ENCODE peak calls at places on chromosomes 5 and 9, in eight cellular contexts. C, O, I, V, N, F, Y and R are unnamed samples.

GRCh38 chr5:68714810-68715209 is 379.0 kb upstream of the SLC30A5 start:
- DNase-seq in C (no peak), O (no peak), I (no peak), V (no peak), N (no peak), F (no peak), Y (no peak), R (no peak)

GRCh38 chr5:150658699-150659265 is 2.3 kb upstream of the MYOZ3 start:
- DNase-seq in C (no peak), O (no peak), I (no peak), V (no peak), N (no peak), F (no peak), Y (no peak), R (no peak)

GRCh38 chr5:137470111-137470920 is 28.8 kb downstream of the SPOCK1 start:
- DNase-seq in C (peak), O (peak), I (no peak), V (peak), N (peak), F (no peak), Y (no peak), R (no peak)

GRCh38 chr5:151082274-151082902 is 1.6 kb upstream of the TNIP1 start:
- DNase-seq in C (peak), O (peak), I (no peak), V (no peak), N (no peak), F (no peak), Y (no peak), R (no peak)

GRCh38 chr5:56429110-56429561 is 196.0 kb upstream of the ANKRD55 start:
- DNase-seq in C (peak), O (peak), I (no peak), V (no peak), N (no peak), F (no peak), Y (no peak), R (no peak)

GRCh38 chr5:43432486-43433365 is 20.5 kb upstream of the CCL28 start:
- DNase-seq in C (peak), O (peak), I (no peak), V (no peak), N (peak), F (no peak), Y (no peak), R (no peak)

GRCh38 chr5:141373673-141374317 is at the start of gene PCDHGA6:
- DNase-seq in C (peak), O (peak), I (no peak), V (no peak), N (no peak), F (no peak), Y (no peak), R (no peak)

GRCh38 chr5:14830210-14831005 is 41.2 kb downstream of the ANKH start:
- DNase-seq in C (peak), O (no peak), I (no peak), V (no peak), N (no peak), F (no peak), Y (no peak), R (no peak)

GRCh38 chr9:73149371-73150067 is 2.1 kb upstream of the ANXA1 start:
- DNase-seq in C (peak), O (peak), I (no peak), V (peak), N (no peak), F (no peak), Y (peak), R (no peak)

GRCh38 chr9:129309906-129310305 is 131.8 kb upstream of the IER5L start:
- DNase-seq in C (peak), O (no peak), I (no peak), V (no peak), N (no peak), F (no peak), Y (no peak), R (no peak)

GRCh38 chr9:27394826-27395201 is 97.9 kb upstream of the EQTN start:
- DNase-seq in C (no peak), O (peak), I (no peak), V (no peak), N (no peak), F (no peak), Y (no peak), R (no peak)

GRCh38 chr5:180395540-180396274 is 42.6 kb upstream of the GFPT2 start:
- DNase-seq in C (no peak), O (no peak), I (no peak), V (no peak), N (no peak), F (no peak), Y (no peak), R (no peak)

GRCh38 chr5:57276353-57276752 is 102.5 kb downstream of the GPBP1 start:
- DNase-seq in C (no peak), O (no peak), I (no peak), V (no peak), N (no peak), F (no peak), Y (no peak), R (no peak)

GRCh38 chr5:132496631-132497487 is 6.3 kb upstream of the IRF1 start:
- DNase-seq in C (peak), O (no peak), I (peak), V (peak), N (peak), F (peak), Y (peak), R (peak)

GRCh38 chr5:59547731-59548130 is 345.8 kb downstream of the PDE4D start:
- DNase-seq in C (peak), O (no peak), I (no peak), V (no peak), N (no peak), F (no peak), Y (no peak), R (no peak)

GRCh38 chr9:18492612-18493011 is 18.7 kb downstream of the ADAMTSL1 start:
- DNase-seq in C (peak), O (peak), I (no peak), V (no peak), N (no peak), F (no peak), Y (no peak), R (no peak)

GRCh38 chr9:82201186-82201585 is 212.6 kb downstream of the SPATA31D1 start:
- DNase-seq in C (no peak), O (no peak), I (no peak), V (no peak), N (no peak), F (no peak), Y (no peak), R (no peak)

GRCh38 chr5:139394123-139394653 is 716 bp downstream of the PROB1 start:
- DNase-seq in C (peak), O (no peak), I (peak), V (no peak), N (no peak), F (no peak), Y (peak), R (peak)

GRCh38 chr9:70117835-70118319 is 74.2 kb downstream of the MAMDC2 start:
- DNase-seq in C (peak), O (peak), I (no peak), V (no peak), N (no peak), F (no peak), Y (no peak), R (no peak)

GRCh38 chr5:143471041-143471509 is 67.6 kb upstream of the NR3C1 start:
- DNase-seq in C (peak), O (peak), I (no peak), V (peak), N (no peak), F (no peak), Y (no peak), R (no peak)

GRCh38 chr5:31731710-31732301 is 92.9 kb downstream of the PDZD2 start:
- DNase-seq in C (no peak), O (no peak), I (no peak), V (no peak), N (no peak), F (no peak), Y (no peak), R (no peak)

GRCh38 chr5:1752881-1753280 is 46.8 kb downstream of the MRPL36 start:
- DNase-seq in C (no peak), O (no peak), I (no peak), V (no peak), N (no peak), F (no peak), Y (no peak), R (peak)

GRCh38 chr5:158070855-158071254 is 211.9 kb upstream of the CLINT1 start:
- DNase-seq in C (no peak), O (no peak), I (no peak), V (no peak), N (no peak), F (no peak), Y (no peak), R (no peak)

GRCh38 chr5:158080112-158080511 is 221.2 kb upstream of the CLINT1 start:
- DNase-seq in C (no peak), O (no peak), I (no peak), V (no peak), N (no peak), F (no peak), Y (no peak), R (no peak)

GRCh38 chr5:158074597-158074991 is 215.6 kb upstream of the CLINT1 start:
- DNase-seq in C (no peak), O (no peak), I (no peak), V (no peak), N (no peak), F (no peak), Y (no peak), R (no peak)

GRCh38 chr5:158079097-158079496 is 220.2 kb upstream of the CLINT1 start:
- DNase-seq in C (no peak), O (no peak), I (no peak), V (no peak), N (no peak), F (no peak), Y (no peak), R (no peak)

DNA sequence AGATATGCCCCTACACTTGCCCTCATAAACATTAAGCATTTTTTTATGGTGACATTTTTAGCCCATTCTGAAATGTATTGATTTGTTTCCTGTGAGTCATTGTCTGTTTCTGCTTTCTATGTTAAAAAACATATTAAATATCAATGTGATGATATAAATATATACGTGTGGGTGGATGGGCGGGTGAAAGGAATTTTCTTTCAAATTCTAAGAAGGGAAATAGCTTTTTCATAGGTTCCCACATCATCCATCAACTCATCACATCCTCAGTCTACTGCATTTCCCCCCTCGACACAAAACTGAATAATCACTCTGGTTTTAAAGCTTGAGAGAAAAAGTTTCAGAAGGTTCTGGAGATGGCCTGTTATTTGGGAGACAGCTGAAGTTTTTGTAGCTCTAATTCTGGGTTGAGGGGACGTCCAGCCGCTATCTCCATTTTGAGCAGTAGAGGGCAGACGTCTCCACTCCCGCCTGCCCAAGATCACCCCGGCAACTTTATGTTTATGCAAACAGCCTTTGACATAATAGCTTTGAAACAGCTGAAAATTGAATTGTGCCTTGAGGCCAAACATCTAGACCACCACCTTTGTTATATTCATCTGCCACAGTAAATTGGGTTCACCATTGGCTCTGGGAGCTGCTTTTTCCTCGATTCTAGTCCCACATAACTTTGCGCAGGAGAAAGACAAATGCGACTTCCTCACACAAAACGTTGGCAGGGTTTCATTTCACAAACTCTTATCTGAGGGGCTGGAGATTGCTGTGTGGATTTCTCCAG is 216.2 kb upstream of the CLINT1 start:
- DNase-seq in C (peak), O (peak), I (peak), V (peak), N (no peak), F (peak), Y (peak), R (peak)
- TF ChIP-seq CTCF in C (peak), O (peak), I (peak), V (peak), N (peak), F (peak), Y (peak), R (peak)

GRCh38 chr5:178120661-178121357 is 7.5 kb downstream of the N4BP3 start:
- DNase-seq in C (peak), O (peak), I (peak), V (peak), N (peak), F (peak), Y (peak), R (peak)
- TF ChIP-seq CTCF in C (peak), O (peak), I (peak), V (peak), N (peak), F (peak), Y (peak), R (peak)

DNA sequence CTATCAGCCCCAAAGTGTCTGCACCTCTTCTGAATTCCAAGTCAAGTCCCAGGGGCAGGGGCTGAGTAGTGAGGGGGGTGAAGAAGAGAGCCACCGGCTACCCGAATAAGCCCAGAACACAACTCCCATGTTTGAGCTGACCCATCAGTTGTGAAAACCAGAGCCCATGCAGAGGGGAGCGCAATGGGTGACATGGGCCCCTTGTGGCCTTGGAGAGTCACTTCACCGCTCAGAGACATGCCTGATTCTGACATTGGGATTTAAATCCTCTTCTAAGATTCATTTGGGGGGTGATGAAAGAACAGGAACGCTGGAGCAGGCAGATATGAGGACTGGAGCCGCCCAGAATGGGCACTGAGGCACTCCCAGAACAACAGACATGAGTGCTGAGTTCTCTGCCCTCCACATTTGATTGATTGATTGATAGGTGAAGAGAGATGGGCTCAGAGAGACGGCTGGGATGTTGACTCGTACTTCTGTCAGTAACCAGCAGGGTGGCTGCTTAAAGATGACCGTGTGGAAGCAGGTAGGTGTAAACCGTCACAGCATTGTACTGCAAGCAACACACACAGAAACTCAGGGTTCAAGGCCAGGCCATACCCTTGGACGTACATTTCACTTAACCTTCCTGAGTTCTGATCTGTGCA is 74.3 kb downstream of the GPR21 start:
- DNase-seq in C (no peak), O (no peak), I (no peak), V (no peak), N (no peak), F (no peak), Y (no peak), R (no peak)
- TF ChIP-seq CTCF in C (no peak), O (no peak), I (peak), V (no peak), N (no peak), F (no peak), Y (no peak), R (no peak)

GRCh38 chr9:98523231-98523901 is 185.4 kb downstream of the GABBR2 start:
- DNase-seq in C (peak), O (peak), I (no peak), V (no peak), N (no peak), F (no peak), Y (no peak), R (no peak)
- TF ChIP-seq CTCF in C (peak), O (peak), I (peak), V (peak), N (peak), F (no peak), Y (no peak), R (no peak)

GRCh38 chr9:35656340-35656739 is 1.5 kb downstream of the RMRP start:
- DNase-seq in C (no peak), O (no peak), I (no peak), V (no peak), N (no peak), F (no peak), Y (no peak), R (no peak)

GRCh38 chr9:35656841-35657326 is 935 bp downstream of the RMRP start:
- DNase-seq in C (no peak), O (no peak), I (no peak), V (no peak), N (no peak), F (no peak), Y (no peak), R (no peak)

GRCh38 chr9:35658894-35659220 is 765 bp downstream of the CCDC107 start:
- DNase-seq in C (peak), O (peak), I (no peak), V (no peak), N (no peak), F (no peak), Y (no peak), R (no peak)

GRCh38 chr9:35658144-35658893 is at the start of gene CCDC107:
- DNase-seq in C (peak), O (peak), I (peak), V (no peak), N (no peak), F (peak), Y (peak), R (peak)

GRCh38 chr9:35657327-35658143 is at the start of gene RMRP:
- DNase-seq in C (peak), O (peak), I (peak), V (peak), N (peak), F (peak), Y (peak), R (peak)
- TF ChIP-seq CTCF in C (peak), O (peak), I (peak), V (peak), N (no peak), F (no peak), Y (no peak), R (no peak)

GRCh38 chr5:97425511-97425910 is 242.5 kb upstream of the RIOK2 start:
- DNase-seq in C (peak), O (peak), I (no peak), V (no peak), N (no peak), F (no peak), Y (no peak), R (no peak)
- TF ChIP-seq CTCF in C (peak), O (peak), I (peak), V (peak), N (peak), F (no peak), Y (peak), R (no peak)

GRCh38 chr5:176410486-176411180 is 5.7 kb downstream of the CLTB start:
- DNase-seq in C (no peak), O (peak), I (no peak), V (no peak), N (peak), F (no peak), Y (no peak), R (no peak)
- TF ChIP-seq CTCF in C (no peak), O (peak), I (peak), V (no peak), N (peak), F (no peak), Y (no peak), R (no peak)

GRCh38 chr9:78439192-78439865 is 142.4 kb downstream of the PSAT1 start:
- DNase-seq in C (peak), O (peak), I (peak), V (peak), N (peak), F (peak), Y (peak), R (peak)

GRCh38 chr9:78438765-78439164 is 141.8 kb downstream of the PSAT1 start:
- DNase-seq in C (no peak), O (no peak), I (no peak), V (no peak), N (no peak), F (no peak), Y (no peak), R (no peak)

GRCh38 chr9:78441822-78442431 is 145.0 kb downstream of the PSAT1 start:
- DNase-seq in C (no peak), O (no peak), I (no peak), V (no peak), N (no peak), F (no peak), Y (no peak), R (no peak)

GRCh38 chr9:78441396-78441795 is 144.5 kb downstream of the PSAT1 start:
- DNase-seq in C (no peak), O (no peak), I (no peak), V (no peak), N (no peak), F (no peak), Y (no peak), R (no peak)

DNA sequence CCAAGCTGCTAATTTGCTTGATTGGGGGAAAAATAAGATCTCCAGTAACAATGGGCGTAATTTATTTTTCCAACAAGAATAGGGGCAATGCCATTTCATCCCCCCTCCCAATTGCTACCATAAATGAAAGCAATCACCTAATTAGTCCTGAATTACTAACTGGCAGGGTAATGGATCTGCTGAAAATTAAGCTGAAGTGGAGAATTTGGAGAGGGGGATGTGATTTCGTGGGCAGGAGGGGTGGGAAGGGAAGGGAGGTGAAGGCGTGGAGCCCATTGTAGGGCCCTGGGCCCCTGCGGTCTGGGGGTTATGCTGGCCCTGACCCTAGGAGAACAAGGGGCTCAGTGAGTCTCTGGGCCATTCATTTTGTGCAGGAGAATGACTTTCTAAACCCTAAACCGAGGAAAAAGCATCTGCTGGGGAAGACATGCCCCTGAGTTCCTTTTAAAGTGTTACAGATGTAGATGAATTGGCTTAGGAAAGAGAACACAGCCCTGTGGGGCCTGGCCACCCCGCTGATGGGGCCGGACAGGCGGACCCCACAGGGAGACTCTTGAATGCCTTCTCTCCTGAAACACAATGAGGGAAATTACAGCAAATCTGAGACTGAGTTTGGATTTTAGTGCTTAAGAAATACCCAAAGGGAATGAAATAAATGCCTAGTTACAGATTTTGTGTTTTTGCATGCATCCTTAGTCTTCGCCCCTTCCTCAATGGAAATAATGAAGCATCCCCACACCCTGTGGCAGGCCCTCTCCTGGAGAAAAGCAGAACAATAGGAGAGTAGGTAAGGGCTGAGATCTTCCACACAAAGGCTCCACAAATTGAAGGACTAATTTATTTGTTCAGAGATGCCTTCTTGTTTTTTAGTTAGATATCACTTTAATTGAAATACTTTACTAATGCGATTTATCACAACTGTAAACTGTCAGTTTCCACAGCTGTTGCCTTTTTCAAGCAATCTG is 143.2 kb downstream of the PSAT1 start:
- DNase-seq in C (no peak), O (no peak), I (no peak), V (no peak), N (no peak), F (no peak), Y (no peak), R (no peak)
- TF ChIP-seq CTCF in C (no peak), O (no peak), I (no peak), V (peak), N (no peak), F (no peak), Y (no peak), R (no peak)